ENCODE peak calls at places on chromosomes 12 and 14, in six cellular contexts. P, J, E, W, A and I are unnamed samples.

GRCh38 chr12:64669270-64669842 is 59.1 kb downstream of the RASSF3 start:
- DNase-seq in P (no peak), J (no peak), E (no peak), W (peak), A (peak), I (no peak)

GRCh38 chr14:32469388-32470160 is 140.5 kb downstream of the AKAP6 start:
- DNase-seq in P (peak), J (no peak), E (peak), W (no peak), A (no peak), I (no peak)

GRCh38 chr14:101031721-101032120 is 128.2 kb upstream of the RTL1 start:
- DNase-seq in P (no peak), J (no peak), E (no peak), W (peak), A (no peak), I (no peak)

GRCh38 chr12:65656904-65657351 is 167.4 kb upstream of the HMGA2 start:
- DNase-seq in P (peak), J (peak), E (peak), W (no peak), A (no peak), I (no peak)

GRCh38 chr12:101866615-101867373 is 10.6 kb upstream of the DRAM1 start:
- DNase-seq in P (no peak), J (no peak), E (no peak), W (no peak), A (no peak), I (no peak)

GRCh38 chr14:77950371-77950770 is 150.5 kb downstream of the ADCK1 start:
- DNase-seq in P (no peak), J (no peak), E (peak), W (no peak), A (no peak), I (no peak)

GRCh38 chr14:95946867-95947266 is 70.2 kb downstream of the TUNAR start:
- DNase-seq in P (no peak), J (no peak), E (no peak), W (no peak), A (no peak), I (no peak)

GRCh38 chr14:37443461-37443860 is 151.6 kb downstream of the FOXA1 start:
- DNase-seq in P (peak), J (no peak), E (peak), W (no peak), A (no peak), I (no peak)

GRCh38 chr14:34536951-34537676 is 2.4 kb downstream of the EAPP start:
- DNase-seq in P (no peak), J (peak), E (peak), W (no peak), A (no peak), I (no peak)

GRCh38 chr12:112570096-112570495 is 151.3 kb downstream of the PTPN11 start:
- DNase-seq in P (no peak), J (no peak), E (no peak), W (no peak), A (no peak), I (no peak)

GRCh38 chr12:120652671-120653435 is 12.4 kb downstream of the CABP1 start:
- DNase-seq in P (no peak), J (no peak), E (no peak), W (no peak), A (no peak), I (no peak)